ENCODE peak calls at places on chromosomes 16 and 17, in eight cellular contexts. M is stimulated activated CD4-positive, alpha-beta T cell treated with anti-CD3 and anti-CD28 coated beads, Interleukin-12 subunit alpha, Interleukin-12 subunit beta, amount 100 ng/mL, for 4 hours; N is HS-5; J is globus pallidus; D is GM23338; E is left cardiac atrium; S is KBM-7; B is T-cell. G is an unnamed sample.

GRCh38 chr16:27620533-27620932 is 70.6 kb downstream of the KATNIP start:
- DNase-seq in M (no peak), N (no peak), J (no peak), D (no peak), E (no peak), S (no peak), B (no peak), G (no peak)

GRCh38 chr17:40536731-40537171 is 28.5 kb downstream of the CCR7 start:
- DNase-seq in M (no peak), N (no peak), J (no peak), D (no peak), E (peak), S (no peak), B (no peak), G (no peak)

GRCh38 chr17:34626141-34626681 is 46.8 kb downstream of the TMEM132E start:
- DNase-seq in M (no peak), N (no peak), J (no peak), D (peak), E (no peak), S (no peak), B (no peak), G (no peak)

GRCh38 chr17:44361292-44362055 is 2.2 kb downstream of the FAM171A2 start:
- DNase-seq in M (no peak), N (no peak), J (no peak), D (peak), E (no peak), S (no peak), B (no peak), G (no peak)

GRCh38 chr16:16971042-16971441 is 499.7 kb downstream of the XYLT1 start:
- DNase-seq in M (no peak), N (no peak), J (no peak), D (no peak), E (no peak), S (no peak), B (no peak), G (no peak)

GRCh38 chr17:74766413-74766812 is 9.7 kb downstream of the NAT9 start:
- DNase-seq in M (no peak), N (no peak), J (no peak), D (no peak), E (no peak), S (no peak), B (no peak), G (no peak)

GRCh38 chr16:79847569-79847968 is 247.0 kb upstream of the MAF start:
- DNase-seq in M (no peak), N (no peak), J (no peak), D (no peak), E (no peak), S (no peak), B (no peak), G (no peak)

GRCh38 chr17:44655983-44656700 is at the start of gene MEIOC:
- DNase-seq in M (peak), N (no peak), J (no peak), D (peak), E (no peak), S (peak), B (peak), G (no peak)

GRCh38 chr16:89009343-89010209 is 32.6 kb upstream of the CBFA2T3 start:
- DNase-seq in M (peak), N (no peak), J (no peak), D (peak), E (peak), S (peak), B (no peak), G (no peak)

GRCh38 chr16:2365895-2366294 is 25.4 kb upstream of the ABCA3 start:
- DNase-seq in M (no peak), N (peak), J (no peak), D (no peak), E (no peak), S (no peak), B (no peak), G (no peak)

GRCh38 chr17:6558932-6559752 is 2.8 kb upstream of the PITPNM3 start:
- DNase-seq in M (no peak), N (no peak), J (no peak), D (peak), E (no peak), S (no peak), B (no peak), G (no peak)

GRCh38 chr17:75152971-75153853 is 1.1 kb downstream of the JPT1 start:
- DNase-seq in M (no peak), N (no peak), J (no peak), D (peak), E (no peak), S (peak), B (no peak), G (no peak)

GRCh38 chr16:9297437-9298113 is 206.1 kb downstream of the HAPSTR1 start:
- DNase-seq in M (no peak), N (no peak), J (peak), D (peak), E (peak), S (no peak), B (no peak), G (peak)

GRCh38 chr17:33385713-33386112 is 92.6 kb upstream of the ASIC2 start:
- DNase-seq in M (no peak), N (no peak), J (no peak), D (no peak), E (no peak), S (no peak), B (no peak), G (no peak)

GRCh38 chr17:37446027-37446426 is 39.3 kb downstream of the TADA2A start:
- DNase-seq in M (no peak), N (no peak), J (no peak), D (no peak), E (no peak), S (peak), B (no peak), G (no peak)

GRCh38 chr16:80198265-80198994 is 342.4 kb upstream of the DYNLRB2 start:
- DNase-seq in M (no peak), N (no peak), J (no peak), D (no peak), E (no peak), S (no peak), B (no peak), G (no peak)

GRCh38 chr16:84497418-84497817 is 7.0 kb downstream of the MEAK7 start:
- DNase-seq in M (no peak), N (no peak), J (no peak), D (no peak), E (no peak), S (no peak), B (no peak), G (no peak)

GRCh38 chr16:87344931-87345631 is 27.9 kb upstream of the C16orf95 start:
- DNase-seq in M (peak), N (no peak), J (no peak), D (peak), E (peak), S (no peak), B (peak), G (no peak)

GRCh38 chr17:2309338-2310143 is 5.8 kb downstream of the SRR start:
- DNase-seq in M (no peak), N (no peak), J (no peak), D (no peak), E (peak), S (no peak), B (no peak), G (no peak)

GRCh38 chr17:45992904-45993303 is 6.1 kb upstream of the STH start:
- DNase-seq in M (no peak), N (no peak), J (no peak), D (peak), E (no peak), S (no peak), B (no peak), G (no peak)

GRCh38 chr17:75688209-75688771 is 21.2 kb downstream of the SAP30BP start:
- DNase-seq in M (no peak), N (no peak), J (no peak), D (no peak), E (no peak), S (peak), B (no peak), G (peak)

G was measured in pons.